ENCODE peak calls at places on chromosomes 13 and 19, in nine cellular contexts. N is body of pancreas, I is natural killer cell, V is cardiac muscle cell, U is thoracic aorta, S is mucosa of descending colon, E is AG10803, K is nephron progenitor cell, R is astrocyte of the spinal cord. D is an unnamed sample.

GRCh38 chr19:35142531-35143230 is 374 bp upstream of the FXYD7 start:
- DNase-seq in N (peak; percentile 85), I (peak; percentile 72), V (peak; percentile 75), U (no peak), S (peak; percentile 74), E (no peak), K (peak; percentile 81), R (no peak), D (peak; percentile 49)

GRCh38 chr13:29429496-29429895 is 166.0 kb downstream of the SLC7A1 start:
- DNase-seq in N (no peak), I (no peak), V (no peak), U (no peak), S (no peak), E (peak; percentile 80), K (no peak), R (no peak), D (no peak)

GRCh38 chr19:1942934-1943555 is 2.1 kb downstream of the CSNK1G2 start:
- DNase-seq in N (no peak), I (no peak), V (peak; percentile 18), U (no peak), S (no peak), E (no peak), K (peak; percentile 30), R (peak; percentile 35), D (no peak)

GRCh38 chr19:17841810-17842662 is 5.7 kb downstream of the JAK3 start:
- DNase-seq in N (peak; percentile 76), I (no peak), V (peak; percentile 97), U (no peak), S (peak; percentile 84), E (peak; percentile 60), K (peak; percentile 99), R (peak; percentile 82), D (peak; percentile 50)

GRCh38 chr13:76383671-76384461 is 502.3 kb downstream of the KCTD12 start:
- DNase-seq in N (no peak), I (no peak), V (peak; percentile 38), U (no peak), S (no peak), E (peak; percentile 83), K (no peak), R (peak; percentile 97), D (no peak)

GRCh38 chr13:21124853-21125252 is 51.5 kb downstream of the SKA3 start:
- DNase-seq in N (peak; percentile 34), I (no peak), V (peak; percentile 61), U (no peak), S (no peak), E (peak; percentile 39), K (peak; percentile 15), R (peak; percentile 58), D (no peak)

GRCh38 chr19:32351807-32352630 is 6.6 kb downstream of the ZNF507 start:
- DNase-seq in N (no peak), I (no peak), V (no peak), U (no peak), S (no peak), E (peak; percentile 54), K (no peak), R (peak; percentile 75), D (no peak)

GRCh38 chr19:11248852-11249251 is 9.4 kb downstream of the ANGPTL8 start:
- DNase-seq in N (no peak), I (no peak), V (no peak), U (no peak), S (no peak), E (no peak), K (no peak), R (no peak), D (no peak)

GRCh38 chr19:53594811-53595509 is 36.8 kb upstream of the DPRX start:
- DNase-seq in N (no peak), I (no peak), V (no peak), U (no peak), S (no peak), E (no peak), K (no peak), R (no peak), D (no peak)

GRCh38 chr19:15303105-15303780 is 29.1 kb downstream of the BRD4 start:
- DNase-seq in N (no peak), I (no peak), V (no peak), U (no peak), S (no peak), E (peak; percentile 37), K (no peak), R (no peak), D (no peak)

GRCh38 chr13:37270206-37271001 is 164.9 kb upstream of the CSNK1A1L start:
- DNase-seq in N (no peak), I (no peak), V (no peak), U (no peak), S (no peak), E (peak; percentile 33), K (no peak), R (no peak), D (no peak)

GRCh38 chr13:99995503-99996176 is 14.1 kb downstream of the ZIC2 start:
- DNase-seq in N (no peak), I (no peak), V (no peak), U (no peak), S (no peak), E (no peak), K (no peak), R (peak; percentile 75), D (no peak)

GRCh38 chr19:35107541-35107939 is 8.1 kb upstream of the FXYD3 start:
- DNase-seq in N (no peak), I (no peak), V (no peak), U (no peak), S (peak; percentile 61), E (peak; percentile 29), K (no peak), R (no peak), D (no peak)

GRCh38 chr19:10797541-10798256 is 38.3 kb downstream of the TMED1 start:
- DNase-seq in N (no peak), I (peak; percentile 96), V (no peak), U (no peak), S (no peak), E (no peak), K (no peak), R (no peak), D (no peak)

GRCh38 chr19:4304509-4305252 is at the start of gene FSD1:
- DNase-seq in N (no peak), I (peak; percentile 66), V (peak; percentile 79), U (no peak), S (peak; percentile 59), E (peak; percentile 43), K (peak; percentile 90), R (peak; percentile 42), D (peak; percentile 64)

GRCh38 chr13:45195421-45195820 is 5.4 kb downstream of the KCTD4 start:
- DNase-seq in N (no peak), I (no peak), V (no peak), U (no peak), S (no peak), E (no peak), K (no peak), R (no peak), D (no peak)

GRCh38 chr19:5967994-5968430 is 9.9 kb downstream of the RANBP3 start:
- DNase-seq in N (peak; percentile 80), I (peak; percentile 31), V (peak; percentile 76), U (no peak), S (no peak), E (peak; percentile 79), K (peak; percentile 74), R (peak; percentile 73), D (peak; percentile 50)

GRCh38 chr13:56351041-56351440 is 789.7 kb upstream of the PRR20A start:
- DNase-seq in N (no peak), I (no peak), V (peak; percentile 0), U (no peak), S (no peak), E (no peak), K (no peak), R (no peak), D (no peak)
- TF ChIP-seq CTCF in N (no peak), I (no peak), V (no peak), U (no peak), S (no peak), E (no peak), K (no peak), R (no peak), D (no peak)

GRCh38 chr19:41641879-41642485 is 15.1 kb upstream of the CEACAM4 start:
- DNase-seq in N (peak; percentile 80), I (peak; percentile 54), V (peak; percentile 2), U (no peak), S (peak; percentile 66), E (peak; percentile 49), K (peak; percentile 53), R (peak; percentile 29), D (no peak)

GRCh38 chr19:41649827-41650226 is 23.0 kb upstream of the CEACAM4 start:
- DNase-seq in N (no peak), I (no peak), V (no peak), U (no peak), S (no peak), E (no peak), K (no peak), R (no peak), D (no peak)

GRCh38 chr19:41646589-41647204 is 19.8 kb upstream of the CEACAM4 start:
- DNase-seq in N (peak; percentile 24), I (no peak), V (no peak), U (no peak), S (no peak), E (peak; percentile 4), K (peak; percentile 4), R (no peak), D (no peak)
- TF ChIP-seq CTCF in N (peak; percentile 30), I (peak; percentile 48), V (peak; percentile 39), U (no peak), S (no peak), E (peak; percentile 24), K (peak; percentile 12), R (peak; percentile 28), D (no peak)

GRCh38 chr19:51602189-51602854 is 27.9 kb downstream of the SIGLEC5 start:
- DNase-seq in N (no peak), I (no peak), V (no peak), U (no peak), S (no peak), E (no peak), K (no peak), R (no peak), D (no peak)

GRCh38 chr19:51607920-51608562 is 22.2 kb downstream of the SIGLEC5 start:
- DNase-seq in N (peak; percentile 70), I (peak; percentile 46), V (peak; percentile 74), U (no peak), S (peak; percentile 86), E (peak; percentile 73), K (peak; percentile 86), R (peak; percentile 45), D (peak; percentile 81)

GRCh38 chr19:51610576-51610975 is 19.6 kb downstream of the SIGLEC5 start:
- DNase-seq in N (no peak), I (no peak), V (no peak), U (no peak), S (no peak), E (no peak), K (no peak), R (no peak), D (no peak)

DNA sequence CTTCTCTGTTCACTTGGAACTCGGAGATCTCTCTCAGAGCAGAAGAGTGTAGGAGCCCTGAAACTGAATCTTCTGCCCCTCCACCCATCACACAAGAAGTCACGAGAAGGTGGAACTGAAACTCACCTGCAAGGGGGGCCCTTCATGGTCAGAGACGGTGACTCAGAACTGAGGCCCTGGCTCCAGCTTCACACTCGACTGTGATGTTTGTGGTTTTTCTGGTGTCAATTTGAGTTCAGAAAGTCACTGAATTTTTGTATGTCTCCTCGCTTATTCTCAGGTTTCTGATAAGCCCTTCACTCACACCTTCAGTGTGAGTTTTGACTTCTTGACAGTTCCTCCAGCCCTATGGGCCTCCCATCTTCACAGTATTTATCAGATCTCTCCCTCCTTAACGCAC is 23.1 kb downstream of the SIGLEC5 start:
- DNase-seq in N (no peak), I (no peak), V (no peak), U (no peak), S (no peak), E (no peak), K (no peak), R (no peak), D (no peak)
- TF ChIP-seq CTCF in N (no peak), I (no peak), V (no peak), U (no peak), S (no peak), E (no peak), K (no peak), R (no peak), D (no peak)

GRCh38 chr19:42323852-42324654 is 1.4 kb upstream of the MEGF8 start:
- DNase-seq in N (peak; percentile 29), I (no peak), V (no peak), U (no peak), S (peak; percentile 48), E (no peak), K (peak; percentile 44), R (no peak), D (no peak)
- TF ChIP-seq CTCF in N (no peak), I (no peak), V (no peak), U (no peak), S (no peak), E (no peak), K (no peak), R (no peak), D (no peak)

D was measured in progenitor cell of endocrine pancreas.